ENCODE peak calls at places on chromosomes 16 and 17, in four cellular contexts. One of them, this sample, is unnamed.

GRCh38 chr17:61402978-61403845 is 3.6 kb downstream of the TBX2 start:
- DNase-seq in K562: no peak
- DNase-seq in HepG2: no peak
- DNase-seq in GM12878: no peak
- DNase-seq in this sample: peak

GRCh38 chr17:65978881-65979280 is 213.1 kb downstream of the CEP112 start:
- DNase-seq in K562: no peak
- DNase-seq in HepG2: no peak
- DNase-seq in GM12878: no peak
- DNase-seq in this sample: no peak

GRCh38 chr16:50635505-50636392 is 45.4 kb downstream of the SNX20 start:
- DNase-seq in K562: peak
- DNase-seq in HepG2: no peak
- DNase-seq in GM12878: no peak
- DNase-seq in this sample: peak

GRCh38 chr16:83300326-83300725 is 507.5 kb upstream of the HSBP1 start:
- DNase-seq in K562: no peak
- DNase-seq in HepG2: no peak
- DNase-seq in GM12878: no peak
- DNase-seq in this sample: no peak

GRCh38 chr17:72381597-72382397 is 261.0 kb downstream of the SOX9 start:
- DNase-seq in K562: no peak
- DNase-seq in HepG2: no peak
- DNase-seq in GM12878: no peak
- DNase-seq in this sample: peak

GRCh38 chr17:40121886-40122465 is at the start of gene MSL1:
- DNase-seq in K562: peak
- DNase-seq in HepG2: peak
- DNase-seq in GM12878: no peak
- DNase-seq in this sample: peak

GRCh38 chr16:89472711-89473075 is 17.7 kb downstream of the ANKRD11 start:
- DNase-seq in K562: no peak
- DNase-seq in HepG2: peak
- DNase-seq in GM12878: no peak
- DNase-seq in this sample: no peak

GRCh38 chr16:1244881-1245280 is 4.4 kb downstream of the TPSAB1 start:
- DNase-seq in K562: no peak
- DNase-seq in HepG2: no peak
- DNase-seq in GM12878: no peak
- DNase-seq in this sample: no peak

GRCh38 chr17:69326302-69327059 is 452 bp downstream of the ABCA5 start:
- DNase-seq in K562: no peak
- DNase-seq in HepG2: peak
- DNase-seq in GM12878: no peak
- DNase-seq in this sample: no peak

GRCh38 chr16:46896314-46896968 is 12.3 kb downstream of the GPT2 start:
- DNase-seq in K562: no peak
- DNase-seq in HepG2: no peak
- DNase-seq in GM12878: no peak
- DNase-seq in this sample: no peak

GRCh38 chr16:1792836-1793577 is 498 bp downstream of the IGFALS start:
- DNase-seq in K562: no peak
- DNase-seq in HepG2: no peak
- DNase-seq in GM12878: no peak
- DNase-seq in this sample: no peak

GRCh38 chr17:77881545-77881944 is 77.0 kb upstream of the TNRC6C start:
- DNase-seq in K562: peak
- DNase-seq in HepG2: no peak
- DNase-seq in GM12878: peak
- DNase-seq in this sample: no peak

GRCh38 chr17:49875690-49876089 is 27.8 kb upstream of the TAC4 start:
- DNase-seq in K562: no peak
- DNase-seq in HepG2: no peak
- DNase-seq in GM12878: no peak
- DNase-seq in this sample: peak
- TF ChIP-seq CREM in K562: no peak
- TF ChIP-seq CREM in HepG2: no peak
- TF ChIP-seq CREM in GM12878: no peak
- TF ChIP-seq CREM in this sample: no peak

DNA sequence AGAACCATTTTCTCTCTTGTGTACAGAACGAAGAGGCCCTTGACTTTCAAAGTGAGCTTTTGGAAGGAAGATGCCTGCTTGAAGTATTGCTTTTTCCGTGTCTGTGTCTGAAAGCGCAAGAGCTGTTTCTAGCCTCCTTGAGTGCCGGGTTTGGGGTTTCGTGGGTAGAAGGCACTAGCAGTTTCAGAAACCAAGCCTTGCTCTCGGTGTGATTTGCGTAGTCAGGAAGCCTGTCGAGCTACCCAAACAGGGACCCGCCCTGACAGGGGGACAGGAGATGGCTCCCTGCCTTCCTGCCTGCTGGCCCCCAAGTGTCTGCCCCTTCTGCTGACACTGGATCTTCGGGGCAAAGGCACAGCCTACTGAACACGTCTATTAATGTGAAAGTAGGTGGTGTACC is 322.0 kb downstream of the MAF start:
- DNase-seq in K562: no peak
- DNase-seq in HepG2: no peak
- DNase-seq in GM12878: no peak
- DNase-seq in this sample: no peak
- TF ChIP-seq CREM in K562: no peak
- TF ChIP-seq CREM in HepG2: no peak
- TF ChIP-seq CREM in GM12878: no peak
- TF ChIP-seq CREM in this sample: no peak

DNA sequence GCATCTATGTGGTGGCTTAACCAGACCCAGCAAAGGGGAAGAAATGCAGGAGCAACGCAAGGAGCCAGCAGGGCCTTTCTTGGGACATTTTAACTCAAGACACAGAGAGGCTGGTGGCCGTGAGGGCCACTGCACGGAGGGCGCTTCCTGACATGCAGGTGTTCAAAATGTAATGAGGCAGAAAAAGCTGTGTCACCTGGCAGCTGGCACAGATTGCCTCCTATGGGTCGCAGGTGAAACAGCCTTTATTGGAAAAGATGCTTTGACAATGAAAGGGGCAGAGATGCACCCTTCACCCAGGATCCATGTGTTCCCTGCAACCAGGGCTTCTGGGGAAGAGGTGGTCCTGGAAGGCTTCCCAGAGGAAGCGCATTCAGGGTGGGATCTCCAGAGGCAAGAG is 219.3 kb downstream of the XYLT1 start:
- DNase-seq in K562: no peak
- DNase-seq in HepG2: no peak
- DNase-seq in GM12878: no peak
- DNase-seq in this sample: no peak
- TF ChIP-seq CREM in K562: no peak
- TF ChIP-seq CREM in HepG2: no peak
- TF ChIP-seq CREM in GM12878: no peak
- TF ChIP-seq CREM in this sample: no peak

GRCh38 chr17:20997711-20998570 is 44.9 kb downstream of the USP22 start:
- DNase-seq in K562: no peak
- DNase-seq in HepG2: no peak
- DNase-seq in GM12878: no peak
- DNase-seq in this sample: peak

GRCh38 chr17:20996724-20997615 is 45.8 kb downstream of the USP22 start:
- DNase-seq in K562: no peak
- DNase-seq in HepG2: no peak
- DNase-seq in GM12878: no peak
- DNase-seq in this sample: no peak

GRCh38 chr17:20998571-20999043 is 44.2 kb downstream of the USP22 start:
- DNase-seq in K562: no peak
- DNase-seq in HepG2: no peak
- DNase-seq in GM12878: no peak
- DNase-seq in this sample: no peak

GRCh38 chr17:20999841-21000532 is 42.8 kb downstream of the USP22 start:
- DNase-seq in K562: no peak
- DNase-seq in HepG2: no peak
- DNase-seq in GM12878: no peak
- DNase-seq in this sample: no peak

GRCh38 chr17:20999044-20999573 is 43.7 kb downstream of the USP22 start:
- DNase-seq in K562: no peak
- DNase-seq in HepG2: no peak
- DNase-seq in GM12878: no peak
- DNase-seq in this sample: no peak
- TF ChIP-seq CREM in K562: no peak
- TF ChIP-seq CREM in HepG2: no peak
- TF ChIP-seq CREM in GM12878: no peak
- TF ChIP-seq CREM in this sample: no peak

DNA sequence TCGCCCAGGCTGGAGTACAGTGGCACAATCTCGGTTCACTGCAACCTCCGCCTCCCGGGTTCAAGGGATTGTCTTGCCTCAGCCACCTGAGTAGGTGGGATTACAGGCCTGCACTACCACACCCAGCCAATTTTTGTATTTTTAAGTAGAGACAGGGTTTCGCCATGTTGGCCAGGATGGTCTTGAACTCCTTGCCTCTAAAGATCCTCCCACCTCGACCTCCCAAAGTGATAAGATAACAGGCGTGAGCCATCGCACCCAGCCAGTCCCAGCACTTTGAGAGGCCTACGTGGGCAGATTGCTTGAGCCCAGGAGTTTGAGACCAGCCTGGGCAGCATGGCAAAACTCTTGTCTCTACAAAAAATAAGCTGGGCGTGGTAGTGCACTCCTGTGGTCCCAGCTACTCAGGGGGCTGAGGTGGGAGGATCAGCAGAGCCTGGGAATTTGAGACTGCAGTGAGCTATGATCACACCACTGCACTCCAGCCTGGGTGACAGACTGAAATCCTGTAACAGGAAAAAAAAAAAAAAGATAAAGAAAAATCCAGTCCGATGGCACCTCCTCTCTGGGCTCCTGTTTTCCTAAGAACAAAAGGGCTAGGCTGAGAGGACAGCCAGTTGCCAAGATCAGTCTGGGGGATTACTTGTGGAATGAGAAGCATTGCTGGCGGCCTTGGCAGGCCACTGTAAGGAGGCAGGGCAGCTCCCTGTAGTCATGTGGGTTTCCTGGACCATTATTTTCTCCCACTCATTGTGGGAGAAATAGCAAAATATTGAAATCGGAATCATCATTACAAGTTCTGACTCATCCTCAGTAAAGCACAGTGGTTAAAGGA is 3.0 kb upstream of the PIPOX start:
- DNase-seq in K562: no peak
- DNase-seq in HepG2: no peak
- DNase-seq in GM12878: no peak
- DNase-seq in this sample: no peak
- TF ChIP-seq CREM in K562: no peak
- TF ChIP-seq CREM in HepG2: no peak
- TF ChIP-seq CREM in GM12878: no peak
- TF ChIP-seq CREM in this sample: no peak

GRCh38 chr17:74939534-74939933 is 3.8 kb downstream of the OTOP3 start:
- DNase-seq in K562: no peak
- DNase-seq in HepG2: no peak
- DNase-seq in GM12878: no peak
- DNase-seq in this sample: no peak

GRCh38 chr17:74935585-74936469 is at the start of gene OTOP3:
- DNase-seq in K562: no peak
- DNase-seq in HepG2: no peak
- DNase-seq in GM12878: no peak
- DNase-seq in this sample: peak

GRCh38 chr17:74938194-74938950 is 2.7 kb downstream of the OTOP3 start:
- DNase-seq in K562: no peak
- DNase-seq in HepG2: no peak
- DNase-seq in GM12878: no peak
- DNase-seq in this sample: no peak

GRCh38 chr17:74936470-74936799 is 737 bp downstream of the OTOP3 start:
- DNase-seq in K562: no peak
- DNase-seq in HepG2: no peak
- DNase-seq in GM12878: no peak
- DNase-seq in this sample: no peak

DNA sequence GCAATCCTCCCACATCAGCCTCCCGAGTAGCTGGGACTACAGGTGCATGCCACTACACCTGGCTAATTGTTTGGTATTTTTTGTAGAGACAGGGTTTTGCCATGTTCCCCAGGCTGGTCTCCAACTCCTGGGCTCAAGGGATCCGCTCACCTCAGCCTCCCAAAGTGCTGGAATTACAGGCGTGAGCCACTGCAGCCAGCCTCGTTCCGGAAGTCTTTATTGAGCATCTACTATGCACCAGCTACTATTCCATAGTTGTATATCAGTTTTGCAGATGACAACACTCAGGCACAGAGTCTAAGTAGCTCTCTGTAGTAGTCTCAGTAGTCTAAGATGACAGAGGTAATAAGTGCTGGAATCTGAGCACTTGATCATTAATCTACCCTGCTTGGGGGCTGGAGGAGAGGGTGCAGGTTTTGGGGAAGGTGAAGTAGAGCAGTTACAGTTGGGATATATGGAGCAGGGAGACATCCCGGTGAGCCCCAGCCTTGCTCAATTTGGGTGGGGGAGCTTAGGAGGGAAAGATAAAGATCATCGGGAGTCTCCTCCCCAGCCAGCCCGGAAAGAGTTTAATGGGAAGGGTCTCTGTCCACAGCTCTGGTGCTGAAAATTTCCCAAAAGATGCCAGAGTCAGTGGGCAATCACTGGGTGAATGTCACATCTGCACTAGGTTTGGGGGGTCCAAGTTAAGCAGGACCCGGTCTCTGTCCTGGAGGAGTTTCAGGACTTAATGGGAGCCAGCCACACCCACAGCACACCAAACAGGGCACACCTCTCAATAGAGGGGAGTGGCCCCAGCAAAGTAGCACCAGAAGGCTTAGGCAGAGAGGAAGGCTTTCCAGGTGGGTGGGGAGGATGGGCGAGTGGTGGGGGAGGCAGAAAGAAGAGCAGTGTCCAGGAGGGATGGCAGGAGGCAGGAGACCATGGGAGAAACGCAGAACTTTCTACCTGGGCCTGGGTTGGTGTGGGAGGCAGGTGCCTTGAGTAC is 1.7 kb downstream of the OTOP3 start:
- DNase-seq in K562: no peak
- DNase-seq in HepG2: no peak
- DNase-seq in GM12878: no peak
- DNase-seq in this sample: no peak
- TF ChIP-seq CREM in K562: no peak
- TF ChIP-seq CREM in HepG2: no peak
- TF ChIP-seq CREM in GM12878: no peak
- TF ChIP-seq CREM in this sample: no peak

DNA sequence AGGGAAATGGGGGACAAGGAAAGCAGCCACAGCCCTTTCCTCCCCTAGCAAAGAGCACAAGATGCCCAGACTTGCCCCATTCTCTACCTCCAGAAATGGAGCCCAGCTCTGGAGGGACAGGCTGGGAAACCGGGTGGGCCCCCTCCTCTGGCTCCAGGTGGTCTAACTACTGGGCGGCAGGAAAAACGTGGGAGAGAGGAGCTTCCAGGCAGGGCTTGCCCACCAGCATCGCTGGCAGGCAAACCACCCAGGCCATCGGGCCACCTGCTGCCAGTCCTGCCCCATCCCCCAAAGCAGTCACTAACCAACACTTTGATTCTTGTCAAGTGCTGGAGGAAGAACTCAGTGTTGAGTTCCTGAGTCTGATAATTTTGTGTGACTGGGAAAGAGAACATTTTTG is 15.6 kb downstream of the ANKS3 start:
- DNase-seq in K562: no peak
- DNase-seq in HepG2: no peak
- DNase-seq in GM12878: no peak
- DNase-seq in this sample: no peak
- TF ChIP-seq CREM in K562: no peak
- TF ChIP-seq CREM in HepG2: no peak
- TF ChIP-seq CREM in GM12878: no peak
- TF ChIP-seq CREM in this sample: no peak

GRCh38 chr17:8362651-8363332 is 13.7 kb downstream of the KRABD2 start:
- DNase-seq in K562: no peak
- DNase-seq in HepG2: no peak
- DNase-seq in GM12878: no peak
- DNase-seq in this sample: no peak
- TF ChIP-seq CREM in K562: no peak
- TF ChIP-seq CREM in HepG2: no peak
- TF ChIP-seq CREM in GM12878: no peak
- TF ChIP-seq CREM in this sample: no peak

This sample was measured in WTC11.